ENCODE peak calls at places on chromosomes 5 and 9, in seven cellular contexts. One of them, this sample, is unnamed.

GRCh38 chr9:109699019-109699418 is 81.0 kb upstream of the PALM2AKAP2 start:
- DNase-seq in ovary: no peak
- DNase-seq in CD4-positive, alpha-beta T cell: no peak
- DNase-seq in osteocyte: no peak
- DNase-seq in IMR-90: no peak
- DNase-seq in adrenal gland: no peak
- DNase-seq in left lung: no peak
- DNase-seq in this sample: no peak

GRCh38 chr9:37935106-37935505 is 31.2 kb upstream of the SLC25A51 start:
- DNase-seq in ovary: no peak
- DNase-seq in CD4-positive, alpha-beta T cell: no peak
- DNase-seq in osteocyte: no peak
- DNase-seq in IMR-90: no peak
- DNase-seq in adrenal gland: no peak
- DNase-seq in left lung: peak
- DNase-seq in this sample: no peak

GRCh38 chr9:114570742-114571141 is 16.8 kb upstream of the ATP6V1G1 start:
- DNase-seq in ovary: no peak
- DNase-seq in CD4-positive, alpha-beta T cell: no peak
- DNase-seq in osteocyte: no peak
- DNase-seq in IMR-90: no peak
- DNase-seq in adrenal gland: no peak
- DNase-seq in left lung: no peak
- DNase-seq in this sample: no peak

GRCh38 chr5:112122353-112122752 is 296.7 kb downstream of the EPB41L4A start:
- DNase-seq in ovary: no peak
- DNase-seq in CD4-positive, alpha-beta T cell: no peak
- DNase-seq in osteocyte: no peak
- DNase-seq in IMR-90: no peak
- DNase-seq in adrenal gland: no peak
- DNase-seq in left lung: no peak
- DNase-seq in this sample: no peak

GRCh38 chr5:77168187-77168883 is 42.1 kb upstream of the PDE8B start:
- DNase-seq in ovary: peak
- DNase-seq in CD4-positive, alpha-beta T cell: no peak
- DNase-seq in osteocyte: no peak
- DNase-seq in IMR-90: peak
- DNase-seq in adrenal gland: peak
- DNase-seq in left lung: peak
- DNase-seq in this sample: no peak

GRCh38 chr5:143931986-143932385 is 120.0 kb downstream of the HMHB1 start:
- DNase-seq in ovary: no peak
- DNase-seq in CD4-positive, alpha-beta T cell: no peak
- DNase-seq in osteocyte: no peak
- DNase-seq in IMR-90: no peak
- DNase-seq in adrenal gland: no peak
- DNase-seq in left lung: no peak
- DNase-seq in this sample: no peak

GRCh38 chr5:82276800-82277612 is 1.1 kb downstream of the RPS23 start:
- DNase-seq in ovary: no peak
- DNase-seq in CD4-positive, alpha-beta T cell: no peak
- DNase-seq in osteocyte: no peak
- DNase-seq in IMR-90: no peak
- DNase-seq in adrenal gland: no peak
- DNase-seq in left lung: no peak
- DNase-seq in this sample: no peak

GRCh38 chr5:159210306-159210722 is 961 bp upstream of the RNF145 start:
- DNase-seq in ovary: no peak
- DNase-seq in CD4-positive, alpha-beta T cell: no peak
- DNase-seq in osteocyte: no peak
- DNase-seq in IMR-90: no peak
- DNase-seq in adrenal gland: no peak
- DNase-seq in left lung: no peak
- DNase-seq in this sample: peak

GRCh38 chr5:174145091-174145490 is 99.6 kb downstream of the NSG2 start:
- DNase-seq in ovary: no peak
- DNase-seq in CD4-positive, alpha-beta T cell: no peak
- DNase-seq in osteocyte: no peak
- DNase-seq in IMR-90: no peak
- DNase-seq in adrenal gland: no peak
- DNase-seq in left lung: no peak
- DNase-seq in this sample: no peak

GRCh38 chr5:65647941-65648340 is 23.1 kb downstream of the SHLD3 start:
- DNase-seq in ovary: no peak
- DNase-seq in CD4-positive, alpha-beta T cell: no peak
- DNase-seq in osteocyte: no peak
- DNase-seq in IMR-90: no peak
- DNase-seq in adrenal gland: no peak
- DNase-seq in left lung: no peak
- DNase-seq in this sample: no peak

GRCh38 chr5:103849934-103850333 is 287.3 kb upstream of the NUDT12 start:
- DNase-seq in ovary: no peak
- DNase-seq in CD4-positive, alpha-beta T cell: no peak
- DNase-seq in osteocyte: no peak
- DNase-seq in IMR-90: peak
- DNase-seq in adrenal gland: no peak
- DNase-seq in left lung: no peak
- DNase-seq in this sample: peak

GRCh38 chr5:142492781-142493281 is 168.0 kb upstream of the SPRY4 start:
- DNase-seq in ovary: no peak
- DNase-seq in CD4-positive, alpha-beta T cell: no peak
- DNase-seq in osteocyte: no peak
- DNase-seq in IMR-90: peak
- DNase-seq in adrenal gland: no peak
- DNase-seq in left lung: no peak
- DNase-seq in this sample: no peak

GRCh38 chr9:22817181-22817580 is 370.6 kb downstream of the DMRTA1 start:
- DNase-seq in ovary: no peak
- DNase-seq in CD4-positive, alpha-beta T cell: no peak
- DNase-seq in osteocyte: no peak
- DNase-seq in IMR-90: peak
- DNase-seq in adrenal gland: no peak
- DNase-seq in left lung: no peak
- DNase-seq in this sample: no peak

GRCh38 chr9:78808087-78808486 is 511.2 kb downstream of the PSAT1 start:
- DNase-seq in ovary: no peak
- DNase-seq in CD4-positive, alpha-beta T cell: no peak
- DNase-seq in osteocyte: no peak
- DNase-seq in IMR-90: no peak
- DNase-seq in adrenal gland: no peak
- DNase-seq in left lung: no peak
- DNase-seq in this sample: no peak

GRCh38 chr5:167488371-167488770 is 803.1 kb upstream of the WWC1 start:
- DNase-seq in ovary: no peak
- DNase-seq in CD4-positive, alpha-beta T cell: no peak
- DNase-seq in osteocyte: no peak
- DNase-seq in IMR-90: no peak
- DNase-seq in adrenal gland: no peak
- DNase-seq in left lung: no peak
- DNase-seq in this sample: no peak

GRCh38 chr5:14341571-14342225 is 198.6 kb downstream of the TRIO start:
- DNase-seq in ovary: no peak
- DNase-seq in CD4-positive, alpha-beta T cell: no peak
- DNase-seq in osteocyte: no peak
- DNase-seq in IMR-90: no peak
- DNase-seq in adrenal gland: no peak
- DNase-seq in left lung: no peak
- DNase-seq in this sample: no peak

GRCh38 chr9:71990466-71990865 is 69.9 kb downstream of the C9orf57 start:
- DNase-seq in ovary: no peak
- DNase-seq in CD4-positive, alpha-beta T cell: no peak
- DNase-seq in osteocyte: no peak
- DNase-seq in IMR-90: no peak
- DNase-seq in adrenal gland: no peak
- DNase-seq in left lung: no peak
- DNase-seq in this sample: no peak

GRCh38 chr5:74122979-74123575 is 497.1 kb downstream of the ARHGEF28 start:
- DNase-seq in ovary: no peak
- DNase-seq in CD4-positive, alpha-beta T cell: no peak
- DNase-seq in osteocyte: no peak
- DNase-seq in IMR-90: no peak
- DNase-seq in adrenal gland: no peak
- DNase-seq in left lung: no peak
- DNase-seq in this sample: no peak

GRCh38 chr9:138102246-138103051 is 224.9 kb downstream of the CACNA1B start:
- DNase-seq in ovary: no peak
- DNase-seq in CD4-positive, alpha-beta T cell: no peak
- DNase-seq in osteocyte: peak
- DNase-seq in IMR-90: no peak
- DNase-seq in adrenal gland: no peak
- DNase-seq in left lung: peak
- DNase-seq in this sample: no peak

GRCh38 chr9:95171001-95171400 is 146.5 kb downstream of the FANCC start:
- DNase-seq in ovary: no peak
- DNase-seq in CD4-positive, alpha-beta T cell: no peak
- DNase-seq in osteocyte: no peak
- DNase-seq in IMR-90: peak
- DNase-seq in adrenal gland: no peak
- DNase-seq in left lung: no peak
- DNase-seq in this sample: peak

GRCh38 chr9:109249615-109250014 is 71.2 kb downstream of the EPB41L4B start:
- DNase-seq in ovary: no peak
- DNase-seq in CD4-positive, alpha-beta T cell: no peak
- DNase-seq in osteocyte: no peak
- DNase-seq in IMR-90: no peak
- DNase-seq in adrenal gland: no peak
- DNase-seq in left lung: no peak
- DNase-seq in this sample: no peak

GRCh38 chr5:132055808-132056609 is 4.4 kb upstream of the IL3 start:
- DNase-seq in ovary: peak
- DNase-seq in CD4-positive, alpha-beta T cell: no peak
- DNase-seq in osteocyte: peak
- DNase-seq in IMR-90: no peak
- DNase-seq in adrenal gland: no peak
- DNase-seq in left lung: peak
- DNase-seq in this sample: no peak

GRCh38 chr5:109121225-109121624 is 288.5 kb downstream of the PJA2 start:
- DNase-seq in ovary: no peak
- DNase-seq in CD4-positive, alpha-beta T cell: no peak
- DNase-seq in osteocyte: no peak
- DNase-seq in IMR-90: no peak
- DNase-seq in adrenal gland: no peak
- DNase-seq in left lung: no peak
- DNase-seq in this sample: no peak

DNA sequence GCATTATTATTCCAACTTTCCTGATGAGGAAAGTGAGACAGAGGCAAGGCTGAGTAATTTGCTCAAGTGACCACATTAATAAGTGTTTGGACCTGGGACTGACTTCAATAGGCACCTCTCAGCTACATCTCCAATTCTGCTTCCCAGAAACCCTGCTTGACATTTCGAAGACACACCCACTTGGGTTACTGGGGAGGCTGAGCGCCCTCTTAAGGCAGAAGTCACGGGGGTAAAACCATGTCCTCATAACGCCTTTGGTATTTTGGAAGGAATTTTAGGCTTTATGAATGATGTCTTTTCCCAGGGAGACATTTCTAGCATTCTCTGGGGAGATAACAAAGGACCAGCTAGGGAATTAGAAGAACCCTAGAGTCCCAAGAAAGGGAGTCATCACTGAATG is 53.3 kb downstream of the TRPC7 start:
- DNase-seq in ovary: no peak
- DNase-seq in CD4-positive, alpha-beta T cell: no peak
- DNase-seq in osteocyte: no peak
- DNase-seq in IMR-90: no peak
- DNase-seq in adrenal gland: no peak
- DNase-seq in left lung: no peak
- DNase-seq in this sample: no peak
- TF ChIP-seq CTCF in ovary: no peak
- TF ChIP-seq CTCF in CD4-positive, alpha-beta T cell: no peak
- TF ChIP-seq CTCF in osteocyte: no peak
- TF ChIP-seq CTCF in IMR-90: no peak
- TF ChIP-seq CTCF in adrenal gland: no peak
- TF ChIP-seq CTCF in left lung: no peak
- TF ChIP-seq CTCF in this sample: no peak

GRCh38 chr9:107155244-107155817 is 127.7 kb upstream of the RAD23B start:
- DNase-seq in ovary: no peak
- DNase-seq in CD4-positive, alpha-beta T cell: no peak
- DNase-seq in osteocyte: no peak
- DNase-seq in IMR-90: no peak
- DNase-seq in adrenal gland: no peak
- DNase-seq in left lung: no peak
- DNase-seq in this sample: no peak
- TF ChIP-seq CTCF in ovary: no peak
- TF ChIP-seq CTCF in CD4-positive, alpha-beta T cell: no peak
- TF ChIP-seq CTCF in osteocyte: peak
- TF ChIP-seq CTCF in IMR-90: peak
- TF ChIP-seq CTCF in adrenal gland: no peak
- TF ChIP-seq CTCF in left lung: no peak
- TF ChIP-seq CTCF in this sample: no peak

DNA sequence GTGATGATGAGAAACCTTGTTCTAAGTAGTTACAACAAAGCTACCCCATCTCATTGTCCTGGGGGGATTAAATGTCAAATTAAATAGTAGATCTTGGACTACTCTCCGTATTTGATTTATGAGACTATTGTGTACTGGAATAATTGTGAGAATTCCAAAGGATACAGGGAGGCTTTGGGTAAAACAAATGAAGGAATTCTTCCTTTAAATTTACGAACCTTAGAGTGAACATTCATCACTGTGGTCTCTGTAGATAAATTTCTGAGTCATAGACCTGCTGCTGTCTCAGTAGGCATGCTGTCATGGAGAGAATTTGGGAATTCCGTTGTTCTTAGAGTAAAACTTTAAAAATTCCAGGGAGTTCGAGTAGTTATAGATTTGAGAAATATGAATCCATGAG is 836.2 kb downstream of the DNAH5 start:
- DNase-seq in ovary: no peak
- DNase-seq in CD4-positive, alpha-beta T cell: no peak
- DNase-seq in osteocyte: no peak
- DNase-seq in IMR-90: no peak
- DNase-seq in adrenal gland: no peak
- DNase-seq in left lung: no peak
- DNase-seq in this sample: no peak
- TF ChIP-seq CTCF in ovary: no peak
- TF ChIP-seq CTCF in CD4-positive, alpha-beta T cell: no peak
- TF ChIP-seq CTCF in osteocyte: no peak
- TF ChIP-seq CTCF in IMR-90: no peak
- TF ChIP-seq CTCF in adrenal gland: no peak
- TF ChIP-seq CTCF in left lung: no peak
- TF ChIP-seq CTCF in this sample: no peak

DNA sequence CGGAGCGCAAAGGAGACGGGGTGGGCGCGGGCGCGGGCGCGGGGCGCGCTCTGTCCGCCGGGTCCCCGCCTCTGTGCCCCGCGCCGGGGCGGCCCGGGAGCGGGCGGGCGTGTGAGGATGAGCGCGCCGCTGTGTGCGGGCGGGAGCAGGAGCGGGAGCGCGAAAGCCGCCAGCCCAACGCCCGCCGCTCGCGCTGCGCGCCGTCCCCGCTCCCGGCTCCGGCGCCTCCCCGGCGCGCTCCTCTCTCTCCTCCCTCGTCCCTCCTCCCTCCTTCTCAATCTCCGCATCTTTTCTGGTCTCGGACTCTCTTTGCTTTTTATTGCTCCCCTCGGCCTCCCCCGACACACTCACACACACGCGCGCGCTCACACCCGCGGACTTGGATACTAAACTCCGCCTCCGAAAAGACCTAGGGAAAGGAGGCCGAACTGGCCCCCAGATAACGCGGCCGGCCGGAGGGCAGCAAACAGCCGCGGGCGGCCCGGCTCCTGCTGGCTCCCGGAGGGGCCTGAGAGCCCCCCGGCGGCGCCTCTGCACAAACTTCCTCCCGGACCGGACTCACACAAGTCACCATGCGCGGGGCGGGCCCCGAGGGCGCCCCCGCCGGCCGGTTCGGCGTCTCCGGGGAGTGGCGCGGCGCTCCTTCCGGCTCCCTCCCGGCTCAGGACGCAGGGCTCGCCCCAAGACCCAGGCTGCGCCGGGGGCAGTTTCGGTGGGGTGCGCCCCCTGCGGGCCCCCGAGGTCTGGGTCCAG is at the start of gene FIBCD1:
- DNase-seq in ovary: no peak
- DNase-seq in CD4-positive, alpha-beta T cell: no peak
- DNase-seq in osteocyte: no peak
- DNase-seq in IMR-90: peak
- DNase-seq in adrenal gland: no peak
- DNase-seq in left lung: no peak
- DNase-seq in this sample: peak
- TF ChIP-seq CTCF in ovary: no peak
- TF ChIP-seq CTCF in CD4-positive, alpha-beta T cell: no peak
- TF ChIP-seq CTCF in osteocyte: peak
- TF ChIP-seq CTCF in IMR-90: peak
- TF ChIP-seq CTCF in adrenal gland: no peak
- TF ChIP-seq CTCF in left lung: no peak
- TF ChIP-seq CTCF in this sample: peak